ENCODE peak calls at places on chromosomes 13 and 19, in eight cellular contexts. M is heart left ventricle, N is mesothelial cell of epicardium, U is lower lobe of right lung, A is fibroblast of lung, Z is neural crest cell, F is body of pancreas, I is OCI-LY7. X is an unnamed sample.

GRCh38 chr19:33376423-33376822 is 2.9 kb downstream of the CEBPG start:
- DNase-seq in M (peak), N (no peak), U (no peak), A (peak), Z (no peak), F (peak), I (no peak), X (peak)

GRCh38 chr19:54521022-54521859 is 18.6 kb downstream of the LAIR2 start:
- DNase-seq in M (no peak), N (no peak), U (no peak), A (no peak), Z (no peak), F (no peak), I (no peak), X (no peak)

GRCh38 chr19:6674868-6675305 is 4.9 kb upstream of the TNFSF14 start:
- DNase-seq in M (peak), N (no peak), U (peak), A (peak), Z (peak), F (peak), I (peak), X (peak)

GRCh38 chr13:27233964-27234363 is 17.4 kb upstream of the RPL21 start:
- DNase-seq in M (no peak), N (no peak), U (no peak), A (no peak), Z (no peak), F (no peak), I (no peak), X (no peak)

GRCh38 chr19:2132731-2133490 is 18.5 kb downstream of the AP3D1 start:
- DNase-seq in M (no peak), N (no peak), U (peak), A (no peak), Z (no peak), F (no peak), I (no peak), X (no peak)

GRCh38 chr19:4229179-4229931 is at the start of gene EBI3:
- DNase-seq in M (peak), N (no peak), U (no peak), A (peak), Z (peak), F (peak), I (no peak), X (no peak)

GRCh38 chr19:16229322-16229641 is 31.6 kb downstream of the AP1M1 start:
- DNase-seq in M (no peak), N (no peak), U (no peak), A (no peak), Z (no peak), F (no peak), I (no peak), X (peak)

GRCh38 chr13:113446488-113446854 is 6.8 kb downstream of the ADPRHL1 start:
- DNase-seq in M (no peak), N (no peak), U (no peak), A (no peak), Z (no peak), F (no peak), I (no peak), X (no peak)

GRCh38 chr13:99984463-99985242 is 3.1 kb downstream of the ZIC2 start:
- DNase-seq in M (no peak), N (no peak), U (no peak), A (no peak), Z (no peak), F (no peak), I (no peak), X (no peak)

GRCh38 chr19:6663236-6664187 is 6.4 kb downstream of the TNFSF14 start:
- DNase-seq in M (no peak), N (no peak), U (no peak), A (peak), Z (no peak), F (no peak), I (no peak), X (no peak)

GRCh38 chr19:16066611-16067104 is 9.6 kb upstream of the TPM4 start:
- DNase-seq in M (no peak), N (no peak), U (peak), A (peak), Z (no peak), F (no peak), I (peak), X (no peak)

GRCh38 chr19:27522223-27522622 is 1690.7 kb downstream of the UQCRFS1 start:
- DNase-seq in M (no peak), N (no peak), U (no peak), A (no peak), Z (no peak), F (no peak), I (no peak), X (no peak)

GRCh38 chr13:52428295-52428694 is 22.1 kb downstream of the VPS36 start:
- DNase-seq in M (no peak), N (no peak), U (no peak), A (peak), Z (no peak), F (peak), I (no peak), X (no peak)

GRCh38 chr13:106795847-106796246 is 227.9 kb upstream of the ARGLU1 start:
- DNase-seq in M (no peak), N (no peak), U (no peak), A (no peak), Z (no peak), F (no peak), I (no peak), X (no peak)

GRCh38 chr13:30745917-30746686 is 10.8 kb downstream of the ALOX5AP start:
- DNase-seq in M (no peak), N (no peak), U (no peak), A (peak), Z (no peak), F (peak), I (no peak), X (no peak)

GRCh38 chr13:104295537-104295936 is 1229.3 kb upstream of the SLC10A2 start:
- DNase-seq in M (no peak), N (no peak), U (no peak), A (no peak), Z (no peak), F (no peak), I (no peak), X (no peak)

GRCh38 chr19:46866407-46867132 is 5.8 kb downstream of the ARHGAP35 start:
- DNase-seq in M (no peak), N (no peak), U (no peak), A (no peak), Z (no peak), F (no peak), I (no peak), X (no peak)

GRCh38 chr13:110361365-110361911 is 54.4 kb downstream of the COL4A2 start:
- DNase-seq in M (peak), N (no peak), U (no peak), A (peak), Z (no peak), F (peak), I (no peak), X (no peak)

GRCh38 chr19:35460608-35461007 is 12.6 kb downstream of the FFAR2 start:
- DNase-seq in M (no peak), N (no peak), U (no peak), A (no peak), Z (no peak), F (no peak), I (no peak), X (no peak)

GRCh38 chr13:109787135-109787954 is 962 bp upstream of the IRS2 start:
- DNase-seq in M (peak), N (peak), U (peak), A (peak), Z (peak), F (peak), I (peak), X (peak)

GRCh38 chr19:8208119-8208709 is 956 bp upstream of the CERS4 start:
- DNase-seq in M (peak), N (no peak), U (peak), A (no peak), Z (peak), F (no peak), I (no peak), X (no peak)

GRCh38 chr13:114166381-114167131 is 12.5 kb upstream of the CFAP97D2 start:
- DNase-seq in M (peak), N (peak), U (no peak), A (no peak), Z (no peak), F (no peak), I (no peak), X (no peak)

GRCh38 chr13:100694722-100695644 is 20.4 kb upstream of the TMTC4 start:
- DNase-seq in M (no peak), N (peak), U (no peak), A (peak), Z (peak), F (peak), I (no peak), X (peak)

GRCh38 chr19:13214036-13214730 is 64.0 kb downstream of the IER2 start:
- DNase-seq in M (no peak), N (no peak), U (no peak), A (no peak), Z (no peak), F (no peak), I (no peak), X (no peak)

GRCh38 chr13:30616927-30617314 is 799 bp upstream of the USPL1 start:
- DNase-seq in M (peak), N (no peak), U (peak), A (peak), Z (no peak), F (peak), I (peak), X (no peak)

GRCh38 chr13:42477588-42478190 is 96.3 kb upstream of the TNFSF11 start:
- DNase-seq in M (peak), N (no peak), U (no peak), A (no peak), Z (no peak), F (peak), I (no peak), X (no peak)

GRCh38 chr13:53198017-53198416 is 169.4 kb downstream of the OLFM4 start:
- DNase-seq in M (no peak), N (no peak), U (no peak), A (no peak), Z (no peak), F (no peak), I (no peak), X (no peak)

GRCh38 chr13:32284927-32285632 is 30.1 kb downstream of the ZAR1L start:
- DNase-seq in M (no peak), N (no peak), U (no peak), A (peak), Z (no peak), F (peak), I (no peak), X (no peak)

GRCh38 chr19:10965398-10965797 is 4.6 kb downstream of the SMARCA4 start:
- DNase-seq in M (no peak), N (no peak), U (no peak), A (no peak), Z (no peak), F (no peak), I (no peak), X (no peak)

GRCh38 chr19:10964903-10965302 is 4.1 kb downstream of the SMARCA4 start:
- DNase-seq in M (no peak), N (no peak), U (no peak), A (no peak), Z (no peak), F (no peak), I (no peak), X (no peak)

GRCh38 chr19:10971107-10971715 is 10.4 kb downstream of the SMARCA4 start:
- DNase-seq in M (no peak), N (no peak), U (no peak), A (no peak), Z (no peak), F (no peak), I (peak), X (no peak)

GRCh38 chr19:10966809-10967208 is 6.0 kb downstream of the SMARCA4 start:
- DNase-seq in M (no peak), N (no peak), U (no peak), A (no peak), Z (no peak), F (no peak), I (no peak), X (no peak)

GRCh38 chr19:10968527-10969081 is 7.8 kb downstream of the SMARCA4 start:
- DNase-seq in M (no peak), N (no peak), U (no peak), A (no peak), Z (no peak), F (no peak), I (peak), X (no peak)
- TF ChIP-seq CTCF in M (no peak), N (no peak), U (no peak), A (no peak), Z (no peak), F (no peak), I (no peak), X (no peak)

DNA sequence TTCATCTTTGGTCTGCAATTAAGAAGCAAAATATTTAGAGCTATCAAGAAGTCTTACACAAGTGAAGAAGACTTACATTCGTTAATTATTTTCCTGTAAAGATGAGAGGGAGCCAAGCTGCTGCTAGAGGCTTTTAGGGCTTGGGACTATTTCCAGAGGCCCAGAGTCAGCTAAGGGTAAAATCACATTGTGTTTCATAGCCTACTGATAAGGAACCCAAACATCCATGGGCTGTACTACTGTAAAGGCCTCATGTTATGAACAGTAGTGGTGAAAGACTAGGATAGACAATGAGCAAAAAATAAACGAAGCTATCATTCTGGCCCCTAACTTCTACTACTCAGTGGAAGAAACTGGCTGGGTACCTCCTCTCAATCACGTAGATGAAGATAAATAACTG is 10.9 kb upstream of the TEX30 start:
- DNase-seq in M (no peak), N (no peak), U (no peak), A (no peak), Z (no peak), F (no peak), I (no peak), X (no peak)
- TF ChIP-seq CTCF in M (no peak), N (no peak), U (no peak), A (no peak), Z (no peak), F (no peak), I (no peak), X (no peak)

GRCh38 chr13:21590231-21590630 is 13.7 kb downstream of the MICU2 start:
- DNase-seq in M (no peak), N (no peak), U (no peak), A (no peak), Z (no peak), F (no peak), I (no peak), X (no peak)
- TF ChIP-seq CTCF in M (no peak), N (no peak), U (no peak), A (no peak), Z (no peak), F (no peak), I (no peak), X (no peak)

DNA sequence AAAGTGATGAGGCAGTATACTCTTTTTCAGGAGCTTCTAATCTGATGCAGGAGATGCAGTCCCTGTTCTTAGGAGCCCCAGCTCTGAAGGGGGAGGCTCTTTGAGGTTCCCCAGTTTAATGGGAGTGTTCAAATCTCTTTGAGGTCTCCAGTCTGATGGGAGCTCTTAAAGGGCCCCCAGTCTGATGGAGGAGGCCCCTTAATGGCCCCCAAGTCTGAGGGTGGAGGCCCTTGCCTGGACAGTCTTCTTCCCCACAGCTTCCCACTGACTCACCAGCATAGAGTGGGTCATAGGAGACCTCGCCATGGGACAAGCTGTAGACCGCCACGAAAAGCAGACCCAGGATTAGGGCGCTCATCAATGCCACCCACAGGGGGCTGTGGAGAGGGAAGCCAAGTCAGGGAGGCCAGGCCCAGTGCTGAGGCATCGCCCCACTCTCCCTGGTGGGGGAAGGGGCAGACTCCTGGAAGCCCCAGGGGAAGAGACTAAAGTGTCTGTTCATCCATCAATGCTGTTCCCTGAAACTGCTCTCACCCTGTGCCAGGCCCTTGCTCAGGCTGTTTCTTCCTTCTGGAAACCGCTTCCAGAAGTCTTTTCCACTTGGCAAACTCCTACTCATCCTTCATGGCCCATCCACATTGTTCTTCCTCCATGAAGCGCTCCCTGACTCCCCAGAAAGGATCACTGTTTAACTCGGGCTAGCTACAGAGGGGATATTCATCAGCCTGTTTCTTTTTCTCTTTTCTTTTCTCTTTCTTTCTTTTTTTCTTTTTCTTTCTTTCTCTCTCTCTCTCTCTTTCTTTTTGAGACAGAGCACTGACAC is 2.1 kb downstream of the TM6SF2 start:
- DNase-seq in M (no peak), N (no peak), U (no peak), A (no peak), Z (no peak), F (no peak), I (no peak), X (no peak)
- TF ChIP-seq CTCF in M (no peak), N (no peak), U (no peak), A (no peak), Z (no peak), F (no peak), I (no peak), X (no peak)

GRCh38 chr19:40235238-40236025 is 8.9 kb upstream of the CCNP start:
- DNase-seq in M (no peak), N (no peak), U (peak), A (no peak), Z (no peak), F (no peak), I (no peak), X (no peak)
- TF ChIP-seq CTCF in M (no peak), N (no peak), U (no peak), A (no peak), Z (peak), F (no peak), I (peak), X (no peak)

GRCh38 chr13:81872581-81872980 is 1531.7 kb upstream of the SPRY2 start:
- DNase-seq in M (no peak), N (no peak), U (no peak), A (no peak), Z (peak), F (peak), I (no peak), X (no peak)
- TF ChIP-seq CTCF in M (no peak), N (peak), U (no peak), A (no peak), Z (peak), F (peak), I (peak), X (no peak)

GRCh38 chr19:20278342-20278741 is 111.3 kb downstream of the ZNF486 start:
- DNase-seq in M (peak), N (no peak), U (no peak), A (peak), Z (peak), F (no peak), I (no peak), X (no peak)
- TF ChIP-seq CTCF in M (no peak), N (peak), U (no peak), A (no peak), Z (peak), F (peak), I (peak), X (no peak)

X was measured in left lung.